ENCODE peak calls at places on chromosome 13, in four cellular contexts. R is heart left ventricle; B is CD8-positive, alpha-beta T cell; L is left lung. V is an unnamed sample.

GRCh38 chr13:30373727-30374126 is 48.6 kb upstream of the UBE2L5 start:
- ATAC-seq in B (no peak), R (no peak), L (no peak), V (peak)

GRCh38 chr13:99005609-99006008 is 27.7 kb upstream of the DOCK9 start:
- ATAC-seq in L (no peak), B (no peak), R (no peak), V (no peak)

GRCh38 chr13:32228330-32229041 is 86.7 kb downstream of the ZAR1L start:
- ATAC-seq in B (no peak), R (peak), L (no peak), V (peak)

GRCh38 chr13:47337781-47338507 is 441.1 kb upstream of the HTR2A start:
- ATAC-seq in L (no peak), B (no peak), R (peak), V (no peak)

GRCh38 chr13:45702088-45702487 is at the start of gene CBY2:
- ATAC-seq in B (no peak), R (no peak), L (no peak), V (peak)

GRCh38 chr13:95809429-95809828 is 132.5 kb downstream of the DNAJC3 start:
- ATAC-seq in L (no peak), B (no peak), R (peak), V (no peak)

GRCh38 chr13:40394304-40394983 is 272.0 kb downstream of the FOXO1 start:
- ATAC-seq in B (no peak), R (no peak), L (no peak), V (no peak)

GRCh38 chr13:30456290-30456689 is 9.4 kb downstream of the HMGB1 start:
- ATAC-seq in B (no peak), L (no peak), R (no peak), V (no peak)

GRCh38 chr13:40438022-40438692 is 228.3 kb downstream of the FOXO1 start:
- ATAC-seq in L (peak), B (no peak), R (no peak), V (peak)

GRCh38 chr13:51739403-51740112 is 64.4 kb downstream of the DHRS12 start:
- ATAC-seq in L (peak), B (no peak), R (peak), V (no peak)

GRCh38 chr13:52812941-52813340 is 35.5 kb downstream of the PCDH8 start:
- ATAC-seq in R (no peak), B (no peak), L (no peak), V (no peak)

GRCh38 chr13:83798731-83799130 is 83.5 kb downstream of the SLITRK1 start:
- ATAC-seq in L (no peak), R (no peak), B (no peak), V (no peak)

GRCh38 chr13:98451676-98452105 is 125.2 kb downstream of the STK24 start:
- ATAC-seq in R (no peak), L (no peak), B (no peak), V (no peak)

GRCh38 chr13:19596960-19597361 is 35.6 kb upstream of the TPTE2 start:
- ATAC-seq in B (no peak), L (no peak), R (no peak), V (no peak)

GRCh38 chr13:35881360-35881759 is 249.8 kb downstream of the DCLK1 start:
- ATAC-seq in B (no peak), L (no peak), R (no peak), V (no peak)

GRCh38 chr13:91167706-91168459 is 179.6 kb upstream of the MIR17HG start:
- ATAC-seq in L (no peak), B (no peak), R (no peak), V (no peak)

GRCh38 chr13:24060993-24061392 is 99.5 kb upstream of the SPATA13 start:
- ATAC-seq in B (no peak), L (no peak), R (no peak), V (no peak)

GRCh38 chr13:110493161-110493593 is 68.3 kb downstream of the RAB20 start:
- ATAC-seq in R (no peak), L (no peak), B (no peak), V (no peak)

GRCh38 chr13:44786724-44787123 is 202.5 kb downstream of the NUFIP1 start:
- ATAC-seq in R (no peak), B (no peak), L (no peak), V (no peak)

GRCh38 chr13:34223984-34224383 is 406.0 kb downstream of the RFC3 start:
- ATAC-seq in R (no peak), B (no peak), L (no peak), V (no peak)

GRCh38 chr13:23705578-23705977 is 135.4 kb downstream of the TNFRSF19 start:
- ATAC-seq in B (no peak), L (no peak), R (no peak), V (no peak)

GRCh38 chr13:45120967-45121366 is 657 bp downstream of the GTF2F2 start:
- ATAC-seq in B (no peak), R (no peak), L (peak), V (no peak)

GRCh38 chr13:76812971-76813691 is 73.1 kb downstream of the KCTD12 start:
- ATAC-seq in L (peak), R (peak), B (no peak), V (no peak)

GRCh38 chr13:39942901-39943273 is 287.4 kb downstream of the COG6 start:
- ATAC-seq in B (peak), R (peak), L (peak), V (peak)